ENCODE peak calls at places on chromosome 20, in four cellular contexts. K, D, J and E are unnamed samples.
A peak's percentile ranks its signal among the peaks of the same experiment; 100 is the strongest.

GRCh38 chr20:39600156-39600555 is 638.0 kb downstream of the DHX35 start:
- DNase-seq in K (no peak), D (no peak), J (no peak), E (no peak)

GRCh38 chr20:1390552-1391403 is 2.1 kb downstream of the FKBP1A start:
- DNase-seq in K (no peak), D (no peak), J (no peak), E (no peak)

GRCh38 chr20:15556869-15557268 is 1016.4 kb downstream of the KIF16B start:
- DNase-seq in K (no peak), D (no peak), J (no peak), E (no peak)

GRCh38 chr20:33169176-33169794 is 1.3 kb downstream of the BPIFA2 start:
- DNase-seq in K (no peak), D (no peak), J (no peak), E (no peak)

GRCh38 chr20:50215101-50215500 is 24.5 kb downstream of the CEBPB start:
- DNase-seq in K (no peak), D (no peak), J (no peak), E (no peak)

GRCh38 chr20:46838002-46838401 is 56.6 kb upstream of the EYA2 start:
- DNase-seq in K (no peak), D (no peak), J (no peak), E (no peak)

GRCh38 chr20:60187683-60188082 is 229.5 kb downstream of the CDH26 start:
- DNase-seq in K (no peak), D (no peak), J (no peak), E (no peak)

GRCh38 chr20:2386516-2387179 is 5.9 kb downstream of the TGM6 start:
- DNase-seq in K (no peak), D (no peak), J (no peak), E (no peak)

GRCh38 chr20:11772226-11772730 is 145.4 kb upstream of the BTBD3 start:
- DNase-seq in K (no peak), D (no peak), J (no peak), E (no peak)

GRCh38 chr20:14062786-14063185 is 67.5 kb downstream of the MACROD2 start:
- DNase-seq in K (no peak), D (no peak), J (no peak), E (no peak)

GRCh38 chr20:16541226-16541625 is 32.0 kb downstream of the KIF16B start:
- DNase-seq in K (no peak), D (no peak), J (no peak), E (peak; percentile 56)

GRCh38 chr20:36405255-36405654 is 99.1 kb downstream of the DLGAP4 start:
- DNase-seq in K (no peak), D (no peak), J (no peak), E (no peak)

GRCh38 chr20:24730750-24731149 is 218.3 kb upstream of the CST7 start:
- DNase-seq in K (no peak), D (no peak), J (no peak), E (no peak)

GRCh38 chr20:23156842-23157423 is 70.8 kb upstream of the CD93 start:
- DNase-seq in K (no peak), D (no peak), J (no peak), E (no peak)

GRCh38 chr20:6975326-6975725 is 207.8 kb downstream of the BMP2 start:
- DNase-seq in K (no peak), D (no peak), J (peak; percentile 81), E (no peak)

GRCh38 chr20:36887779-36888133 is 11.8 kb downstream of the TLDC2 start:
- DNase-seq in K (no peak), D (no peak), J (peak; percentile 2), E (no peak)

GRCh38 chr20:5041433-5041832 is 40.1 kb upstream of the SLC23A2 start:
- DNase-seq in K (no peak), D (no peak), J (no peak), E (no peak)

GRCh38 chr20:58407201-58407873 is 18.3 kb downstream of the VAPB start:
- DNase-seq in K (no peak), D (no peak), J (no peak), E (no peak)

GRCh38 chr20:34468956-34469355 is 47.3 kb upstream of the DYNLRB1 start:
- DNase-seq in K (no peak), D (no peak), J (no peak), E (no peak)

GRCh38 chr20:31956556-31957220 is 4.8 kb upstream of the PDRG1 start:
- DNase-seq in K (no peak), D (no peak), J (no peak), E (no peak)

GRCh38 chr20:50765674-50766073 is 29.2 kb upstream of the BCAS4 start:
- DNase-seq in K (no peak), D (no peak), J (no peak), E (no peak)

GRCh38 chr20:57844626-57845596 is 135.1 kb upstream of the PMEPA1 start:
- DNase-seq in K (no peak), D (no peak), J (no peak), E (no peak)

GRCh38 chr20:58550661-58551060 is 35.5 kb upstream of the APCDD1L start:
- DNase-seq in K (peak; percentile 23), D (no peak), J (peak; percentile 1), E (no peak)

GRCh38 chr20:33654680-33655161 is 7.4 kb upstream of the C20orf144 start:
- DNase-seq in K (no peak), D (peak; percentile 42), J (no peak), E (no peak)

GRCh38 chr20:16714765-16715164 is 15.1 kb upstream of the SNRPB2 start:
- DNase-seq in K (no peak), D (no peak), J (peak; percentile 47), E (no peak)

GRCh38 chr20:37484386-37484785 is 36.7 kb upstream of the NNAT start:
- DNase-seq in K (no peak), D (no peak), J (no peak), E (no peak)

GRCh38 chr20:63591147-63591533 is 17.1 kb upstream of the HELZ2 start:
- DNase-seq in K (no peak), D (no peak), J (no peak), E (no peak)

GRCh38 chr20:19026121-19026878 is 186.1 kb upstream of the SLC24A3 start:
- DNase-seq in K (no peak), D (no peak), J (no peak), E (peak; percentile 45)

GRCh38 chr20:50014570-50015562 is 32.1 kb downstream of the SNAI1 start:
- DNase-seq in K (no peak), D (no peak), J (no peak), E (no peak)

GRCh38 chr20:4195499-4195898 is 180.1 kb upstream of the RNF24 start:
- DNase-seq in K (no peak), D (no peak), J (peak; percentile 18), E (no peak)

GRCh38 chr20:58402305-58402704 is 13.3 kb downstream of the VAPB start:
- DNase-seq in K (no peak), D (no peak), J (no peak), E (no peak)

GRCh38 chr20:43459022-43459942 is 1.6 kb downstream of the SRSF6 start:
- DNase-seq in K (no peak), D (no peak), J (peak; percentile 11), E (no peak)

GRCh38 chr20:48904566-48905321 is 16.8 kb upstream of the ARFGEF2 start:
- DNase-seq in K (peak; percentile 67), D (no peak), J (peak; percentile 69), E (peak; percentile 38)

GRCh38 chr20:25745100-25745499 is 48.4 kb upstream of the ZNF337 start:
- DNase-seq in K (no peak), D (no peak), J (no peak), E (no peak)